ENCODE peak calls at places on chromosome 21, in five cellular contexts. D, F, A, R and J are unnamed samples.

GRCh38 chr21:46368533-46369285 is 44.8 kb downstream of the PCNT start:
- DNase-seq in D (no peak), F (no peak), A (peak; percentile 65), R (no peak), J (no peak)

GRCh38 chr21:35252831-35253230 is 203.7 kb upstream of the RUNX1 start:
- DNase-seq in D (no peak), F (no peak), A (no peak), R (no peak), J (no peak)

GRCh38 chr21:43646550-43647260 is 12.6 kb downstream of the HSF2BP start:
- DNase-seq in D (peak; percentile 87), F (peak; percentile 95), A (no peak), R (peak; percentile 89), J (peak; percentile 97)

GRCh38 chr21:40386981-40387380 is 460.0 kb downstream of the DSCAM start:
- DNase-seq in D (no peak), F (no peak), A (no peak), R (no peak), J (no peak)

GRCh38 chr21:36232641-36233040 is 76.0 kb downstream of the DOP1B start:
- DNase-seq in D (no peak), F (no peak), A (no peak), R (no peak), J (no peak)

GRCh38 chr21:42341776-42342542 is 8.8 kb downstream of the TFF2 start:
- DNase-seq in D (no peak), F (no peak), A (no peak), R (no peak), J (no peak)

GRCh38 chr21:37531402-37532042 is 164.9 kb downstream of the DYRK1A start:
- DNase-seq in D (no peak), F (no peak), A (no peak), R (peak; percentile 57), J (no peak)

GRCh38 chr21:14040386-14040785 is 170.4 kb downstream of the LIPI start:
- DNase-seq in D (no peak), F (no peak), A (no peak), R (no peak), J (no peak)

GRCh38 chr21:32372755-32373154 is 20.1 kb downstream of the URB1 start:
- DNase-seq in D (no peak), F (no peak), A (no peak), R (no peak), J (peak; percentile 41)

GRCh38 chr21:23789864-23790263 is 1817.4 kb downstream of the MRPL39 start:
- DNase-seq in D (no peak), F (no peak), A (no peak), R (no peak), J (no peak)

GRCh38 chr21:14382486-14382834 is 486 bp downstream of the HSPA13 start:
- DNase-seq in D (peak; percentile 23), F (no peak), A (no peak), R (peak; percentile 8), J (peak; percentile 44)

GRCh38 chr21:32073593-32073992 is 200.8 kb downstream of the HUNK start:
- DNase-seq in D (no peak), F (no peak), A (no peak), R (no peak), J (no peak)

GRCh38 chr21:22584308-22584707 is 1586.1 kb downstream of the NCAM2 start:
- DNase-seq in D (no peak), F (no peak), A (no peak), R (no peak), J (no peak)

GRCh38 chr21:41048141-41048540 is 119.8 kb upstream of the BACE2 start:
- DNase-seq in D (no peak), F (no peak), A (no peak), R (no peak), J (no peak)

GRCh38 chr21:34204481-34205439 is 131.4 kb downstream of the MRPS6 start:
- DNase-seq in D (no peak), F (no peak), A (no peak), R (no peak), J (no peak)

GRCh38 chr21:38838598-38839369 is 33.1 kb downstream of the ETS2 start:
- DNase-seq in D (no peak), F (no peak), A (no peak), R (no peak), J (no peak)
- H3K27ac ChIP-seq in D (no peak overlapping the region), F (no peak overlapping the region), A (no peak overlapping the region), R (no peak overlapping the region), J (no peak overlapping the region)

GRCh38 chr21:16194851-16195251 is 465.1 kb downstream of the USP25 start:
- DNase-seq in D (no peak), F (no peak), A (no peak), R (no peak), J (peak; percentile 66)

GRCh38 chr21:16196521-16197208 is 466.9 kb downstream of the USP25 start:
- DNase-seq in D (no peak), F (no peak), A (no peak), R (no peak), J (no peak)

GRCh38 chr21:16193758-16194606 is 464.2 kb downstream of the USP25 start:
- DNase-seq in D (peak; percentile 71), F (peak; percentile 77), A (no peak), R (peak; percentile 70), J (peak; percentile 87)

GRCh38 chr21:16195896-16196443 is 466.2 kb downstream of the USP25 start:
- DNase-seq in D (no peak), F (no peak), A (no peak), R (no peak), J (no peak)

DNA sequence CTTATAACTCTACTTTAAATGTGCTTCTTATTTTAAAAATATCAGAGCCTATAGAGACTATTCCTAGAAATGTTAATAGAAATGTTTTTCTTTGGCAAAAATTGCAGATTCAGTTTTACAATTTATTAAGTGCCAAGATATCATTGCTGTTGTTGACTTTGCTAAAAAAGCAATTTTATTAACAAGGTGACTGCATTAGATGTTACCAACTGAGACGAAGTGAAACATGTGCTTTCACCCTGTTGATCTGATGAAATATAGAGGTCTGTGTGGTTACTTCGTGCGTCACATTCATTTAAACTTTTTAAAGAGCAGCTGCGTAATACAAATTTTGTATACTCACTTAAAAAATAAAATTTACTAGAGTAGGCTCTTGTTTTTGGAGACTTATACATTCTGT is 465.7 kb downstream of the USP25 start:
- DNase-seq in D (no peak), F (no peak), A (no peak), R (no peak), J (no peak)
- H3K4me3 ChIP-seq in D (no peak overlapping the region), F (peak overlapping the region; percentile 48), A (peak overlapping the region; percentile 41), R (peak overlapping the region; percentile 53), J (peak overlapping the region; percentile 48)

DNA sequence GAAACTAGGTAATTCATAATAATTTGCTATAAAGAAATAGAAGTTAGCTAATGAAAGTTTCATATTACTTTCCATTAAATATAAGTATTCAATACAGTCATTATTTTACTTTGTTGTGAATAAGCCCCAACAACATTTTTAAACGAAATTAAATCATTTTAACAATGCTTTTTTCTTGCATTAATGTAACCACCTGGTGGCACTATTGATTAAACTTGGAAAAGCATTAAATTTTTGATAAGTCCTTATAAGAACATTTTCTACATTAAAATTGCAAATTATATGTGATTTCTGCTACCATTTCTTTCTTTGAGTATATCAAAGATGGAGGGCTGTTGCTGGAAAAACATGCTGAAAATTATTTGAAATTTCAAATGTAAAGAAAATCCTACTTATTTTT is 918.8 kb upstream of the TMPRSS15 start:
- DNase-seq in D (no peak), F (no peak), A (no peak), R (no peak), J (peak; percentile 3)
- TF ChIP-seq CTCF in D (no peak), F (no peak), A (no peak), R (peak; percentile 14), J (peak; percentile 6)

DNA sequence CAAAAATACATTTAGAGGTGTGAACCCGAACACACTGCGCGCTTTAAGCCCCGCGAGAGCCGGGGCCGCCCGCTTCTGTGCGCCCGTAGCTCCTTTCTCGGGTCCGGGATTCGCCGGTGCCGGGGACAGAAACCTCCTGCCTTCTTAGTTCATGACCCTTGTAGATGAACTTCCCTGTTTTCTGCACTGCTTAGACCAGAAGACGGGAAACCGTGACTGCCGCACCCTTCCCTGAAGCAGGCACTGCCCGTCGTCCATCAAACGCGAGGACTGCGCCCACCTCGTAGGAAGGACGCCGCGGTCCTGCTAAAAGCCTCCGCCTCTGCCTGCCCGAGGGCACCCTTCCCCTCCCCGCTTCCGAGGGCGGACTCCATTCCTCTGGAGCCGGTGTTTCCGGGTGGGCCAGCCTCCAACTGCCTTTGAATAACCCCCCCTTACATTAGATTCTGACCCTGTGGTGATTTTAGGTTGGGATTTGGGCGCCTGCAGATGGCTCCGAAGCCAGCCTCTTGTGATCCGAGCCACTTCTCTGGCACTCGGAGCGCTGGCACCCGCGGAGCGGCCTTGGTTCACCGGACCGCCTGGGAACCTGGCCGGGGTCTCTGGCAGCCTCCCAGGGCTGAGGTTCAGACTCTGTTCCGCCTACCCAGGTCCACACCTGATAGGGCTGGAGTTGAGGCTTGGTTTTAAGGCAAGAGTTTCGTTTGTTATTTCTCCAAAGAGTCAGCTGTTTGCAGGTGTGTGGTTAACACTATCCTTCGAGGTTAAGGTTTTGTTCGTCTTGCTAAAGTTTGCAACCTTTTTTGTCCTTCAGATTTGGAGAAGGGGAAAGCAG is 1.2 kb upstream of the PTTG1IP start:
- DNase-seq in D (peak; percentile 70), F (peak; percentile 81), A (no peak), R (peak; percentile 75), J (peak; percentile 50)
- H3K27ac ChIP-seq in D (peak overlapping the region; percentile 91), F (peak overlapping the region; percentile 95), A (peak overlapping the region; percentile 67), R (peak overlapping the region; percentile 94), J (peak overlapping the region; percentile 51)

GRCh38 chr21:18334066-18334465 is 69.5 kb downstream of the TMPRSS15 start:
- DNase-seq in D (no peak), F (no peak), A (no peak), R (no peak), J (no peak)

GRCh38 chr21:18340387-18340942 is 63.1 kb downstream of the TMPRSS15 start:
- DNase-seq in D (no peak), F (no peak), A (no peak), R (no peak), J (no peak)

DNA sequence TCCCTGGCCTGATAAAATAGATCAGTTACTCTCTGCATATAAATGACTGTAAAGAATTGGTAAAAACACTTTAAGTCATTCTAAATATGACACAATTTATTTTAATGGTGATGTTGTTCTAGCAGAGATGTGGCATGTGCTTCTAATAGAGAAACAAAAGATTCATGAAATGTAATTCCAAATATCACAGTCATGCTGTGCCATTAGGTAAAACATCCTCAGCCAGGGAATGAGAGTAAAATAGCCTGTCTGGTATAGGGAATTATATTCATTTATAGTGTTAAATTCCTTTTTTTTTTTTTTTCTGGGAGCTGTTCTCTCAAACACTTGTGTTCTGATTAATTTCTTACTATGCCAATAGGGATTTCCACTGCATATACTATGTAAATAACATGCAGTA is 67.9 kb downstream of the TMPRSS15 start:
- DNase-seq in D (no peak), F (no peak), A (no peak), R (no peak), J (no peak)
- H3K4me3 ChIP-seq in D (no peak overlapping the region), F (no peak overlapping the region), A (no peak overlapping the region), R (no peak overlapping the region), J (no peak overlapping the region)